ENCODE peak calls at places on chromosomes 3 and 15, in nine cellular contexts. M is A549, A is mucosa of descending colon, W is WTC11, B is lower leg skin, E is tibial nerve, I is GM12865, H is psoas muscle, Q is MCF 10A. G is an unnamed sample.

GRCh38 chr3:107994181-107994580 is 96.7 kb downstream of the CD47 start:
- DNase-seq in M (no peak), W (no peak), H (no peak), B (no peak), I (no peak), E (no peak), A (no peak), Q (no peak), G (no peak)

GRCh38 chr3:44444896-44445691 is 32.4 kb downstream of the ZNF445 start:
- DNase-seq in A (no peak), M (no peak), B (peak; percentile 42), W (no peak), I (no peak), H (no peak), Q (no peak), E (no peak), G (no peak)

GRCh38 chr3:69309810-69310209 is 76.1 kb downstream of the FRMD4B start:
- DNase-seq in A (no peak), E (peak; percentile 32), B (no peak), W (no peak), Q (peak; percentile 36), M (peak; percentile 60), I (peak; percentile 35), H (no peak), G (no peak)

GRCh38 chr3:7876741-7877297 is 624.8 kb upstream of the LMCD1 start:
- DNase-seq in H (no peak), A (no peak), M (no peak), B (no peak), W (no peak), E (no peak), Q (no peak), I (no peak), G (no peak)

GRCh38 chr3:126340081-126340511 is 17.1 kb downstream of the KLF15 start:
- DNase-seq in E (no peak), W (peak; percentile 6), M (no peak), H (peak; percentile 71), B (peak; percentile 78), I (no peak), A (peak; percentile 8), Q (no peak), G (no peak)

GRCh38 chr3:60399861-60400845 is 851.1 kb downstream of the FHIT start:
- DNase-seq in I (no peak), B (no peak), W (no peak), A (no peak), M (no peak), H (no peak), Q (peak; percentile 82), E (no peak), G (no peak)

GRCh38 chr3:140103986-140104645 is 169.1 kb downstream of the CLSTN2 start:
- DNase-seq in A (no peak), H (no peak), I (no peak), E (no peak), W (no peak), Q (no peak), B (no peak), M (no peak), G (no peak)

GRCh38 chr3:71269896-71270295 is 313.6 kb downstream of the FOXP1 start:
- DNase-seq in E (no peak), B (no peak), I (no peak), Q (no peak), H (no peak), W (no peak), A (no peak), M (no peak), G (no peak)

GRCh38 chr15:20348291-20348899 is 193.2 kb downstream of the GOLGA6L6 start:
- DNase-seq in H (no peak), Q (no peak), W (no peak), M (peak; percentile 20), A (peak; percentile 21), E (no peak), B (peak; percentile 83), I (no peak), G (peak; percentile 41)

GRCh38 chr15:74243431-74243830 is 7.3 kb downstream of the CCDC33 start:
- DNase-seq in E (no peak), A (no peak), W (no peak), B (no peak), Q (no peak), I (no peak), H (no peak), M (no peak), G (no peak)

GRCh38 chr15:67331676-67332075 is 77.1 kb downstream of the IQCH start:
- DNase-seq in I (no peak), H (no peak), M (no peak), Q (no peak), A (no peak), B (no peak), E (no peak), W (no peak), G (no peak)

GRCh38 chr15:36529296-36530011 is 50.0 kb upstream of the CDIN1 start:
- DNase-seq in B (no peak), Q (no peak), H (no peak), M (no peak), I (peak; percentile 57), E (no peak), A (no peak), W (no peak), G (peak; percentile 15)

GRCh38 chr3:190385835-190386688 is 1.9 kb upstream of the CLDN16 start:
- DNase-seq in W (no peak), Q (peak; percentile 97), A (no peak), E (peak; percentile 24), M (peak; percentile 88), H (no peak), B (no peak), I (no peak), G (no peak)

GRCh38 chr15:70222632-70223031 is 124.9 kb upstream of the TLE3 start:
- DNase-seq in W (no peak), A (no peak), I (no peak), Q (no peak), M (no peak), E (no peak), B (no peak), H (no peak), G (no peak)

GRCh38 chr3:30098206-30098605 is 508.2 kb upstream of the TGFBR2 start:
- DNase-seq in W (no peak), H (no peak), Q (no peak), I (no peak), E (no peak), B (no peak), M (no peak), A (no peak), G (no peak)

GRCh38 chr3:46284981-46285683 is 42.9 kb downstream of the CCR3 start:
- DNase-seq in H (peak; percentile 63), Q (no peak), I (no peak), W (no peak), A (no peak), M (no peak), E (no peak), B (no peak), G (no peak)

GRCh38 chr3:113214917-113215595 is 3.7 kb downstream of the BOC start:
- DNase-seq in A (no peak), Q (no peak), H (no peak), M (no peak), E (no peak), B (no peak), W (no peak), I (no peak), G (no peak)

GRCh38 chr15:100873029-100873677 is 6.5 kb upstream of the ALDH1A3 start:
- DNase-seq in E (peak; percentile 97), B (peak; percentile 91), H (no peak), I (peak; percentile 75), A (no peak), Q (peak; percentile 89), W (peak; percentile 71), M (peak; percentile 91), G (peak; percentile 78)

GRCh38 chr3:71429610-71429988 is 153.9 kb downstream of the FOXP1 start:
- DNase-seq in A (no peak), B (peak; percentile 3), W (no peak), I (no peak), Q (no peak), E (no peak), M (no peak), H (no peak), G (no peak)

DNA sequence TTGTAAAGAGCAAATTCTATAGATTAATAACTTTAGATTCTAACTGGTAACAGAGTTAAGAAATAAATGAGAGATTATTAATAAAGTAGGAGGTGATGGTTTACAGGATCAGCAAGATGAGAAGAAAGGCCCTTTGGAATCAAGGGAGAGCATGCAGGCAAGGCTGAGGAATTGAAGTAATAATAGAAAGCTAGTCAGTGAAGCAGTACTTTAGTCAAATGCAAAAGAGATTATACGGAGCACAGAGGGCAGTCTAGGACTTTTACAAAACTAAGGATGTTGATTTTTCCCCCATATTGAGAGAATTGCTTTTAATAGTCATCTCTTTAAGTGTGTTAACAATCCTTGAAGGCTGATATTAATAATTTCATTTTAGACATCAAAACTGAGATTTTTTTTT is 146.4 kb downstream of the ROBO2 start:
- DNase-seq in I (no peak), B (no peak), A (no peak), Q (no peak), E (no peak), W (no peak), M (no peak), H (no peak), G (no peak)
- TF ChIP-seq CTCF in I (no peak), B (no peak), A (no peak), Q (no peak), E (no peak), W (no peak), M (no peak), H (no peak), G (no peak)

DNA sequence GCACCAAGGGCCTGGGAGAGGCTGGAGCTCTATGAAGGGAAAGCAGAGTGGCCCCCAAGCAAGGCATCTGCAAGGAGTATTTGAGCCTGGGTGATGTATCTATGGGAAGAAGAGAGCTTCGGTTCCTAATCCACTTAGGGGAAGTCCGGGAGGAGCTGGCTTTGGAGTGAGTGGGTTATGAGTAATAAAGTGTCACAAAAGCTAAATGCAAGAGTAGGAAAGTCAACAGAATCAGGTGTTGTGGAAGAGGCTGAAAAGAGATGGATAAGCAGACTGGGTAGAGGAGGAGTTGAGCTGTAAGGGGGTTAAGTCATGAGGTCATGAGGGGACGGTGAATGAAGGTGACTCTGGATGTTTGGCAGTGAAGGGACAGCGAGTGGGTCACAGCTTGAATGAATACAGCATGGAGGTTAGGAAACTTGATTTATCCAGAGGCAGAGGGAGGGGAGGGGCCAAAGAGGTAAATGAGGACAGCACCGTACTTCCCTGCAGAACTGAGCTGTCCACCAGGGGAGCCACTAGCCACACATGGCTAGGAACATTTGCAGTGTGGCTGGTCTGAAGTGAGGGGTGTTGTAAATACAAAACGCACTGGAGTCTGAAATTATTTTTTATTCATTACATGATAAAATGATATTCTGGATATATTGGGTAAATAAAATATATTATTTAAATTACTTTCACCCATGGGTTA is 83.3 kb downstream of the ADCY5 start:
- DNase-seq in A (peak; percentile 50), B (no peak), W (peak; percentile 67), E (no peak), M (peak; percentile 42), I (no peak), Q (peak; percentile 56), H (no peak), G (no peak)
- TF ChIP-seq CTCF in A (peak; percentile 23), B (no peak), W (peak; percentile 39), E (no peak), M (peak; percentile 28), I (peak; percentile 34), Q (peak; percentile 28), H (peak; percentile 16), G (no peak)

GRCh38 chr3:156217674-156218352 is 97.4 kb downstream of the KCNAB1 start:
- DNase-seq in B (no peak), A (no peak), H (no peak), W (no peak), M (no peak), E (no peak), Q (peak; percentile 56), I (no peak), G (no peak)
- TF ChIP-seq CTCF in B (no peak), A (no peak), H (no peak), W (no peak), M (no peak), E (no peak), Q (no peak), I (no peak), G (no peak)

GRCh38 chr15:75452968-75453702 is 1.6 kb upstream of the SIN3A start:
- DNase-seq in E (peak; percentile 42), H (peak; percentile 84), B (peak; percentile 91), W (peak; percentile 74), M (peak; percentile 64), Q (peak; percentile 52), I (peak; percentile 74), A (peak; percentile 76), G (no peak)
- TF ChIP-seq CTCF in E (no peak), H (no peak), B (no peak), W (no peak), M (peak; percentile 44), Q (no peak), I (peak; percentile 34), A (no peak), G (peak; percentile 49)

G was measured in GM13976.